ENCODE peak calls at places on chromosomes 16 and 17, in eight cellular contexts. F is MG63; W is cardiac muscle cell; Q is hepatocyte; K is ascending aorta; M is lower lobe of right lung; X is CD8-positive, alpha-beta memory T cell; H is PC-3. D is an unnamed sample.

GRCh38 chr17:78899361-78900260 is 3.4 kb downstream of the CEP295NL start:
- DNase-seq in K (no peak), H (no peak), M (peak; percentile 79), F (peak; percentile 49), W (peak; percentile 44), Q (peak; percentile 39), X (no peak), D (no peak)

GRCh38 chr16:77172964-77173363 is 18.0 kb upstream of the MON1B start:
- DNase-seq in W (no peak), Q (no peak), H (no peak), K (no peak), X (no peak), M (no peak), F (no peak), D (no peak)

GRCh38 chr17:39767147-39767546 is 29.4 kb downstream of the GRB7 start:
- DNase-seq in X (no peak), M (no peak), W (no peak), K (no peak), F (no peak), H (no peak), Q (no peak), D (no peak)

GRCh38 chr16:13186813-13187212 is 285.4 kb downstream of the SHISA9 start:
- DNase-seq in F (no peak), Q (no peak), H (no peak), W (no peak), K (no peak), X (no peak), M (no peak), D (no peak)

GRCh38 chr17:55155867-55156560 is 108.7 kb upstream of the HLF start:
- DNase-seq in X (no peak), K (no peak), F (no peak), H (no peak), Q (no peak), M (no peak), W (no peak), D (no peak)

GRCh38 chr16:35431829-35432663 is 1972.6 kb downstream of the TP53TG3F start:
- DNase-seq in W (no peak), Q (no peak), K (no peak), M (no peak), F (peak; percentile 20), H (no peak), X (no peak), D (no peak)

GRCh38 chr16:8963010-8963824 is 489 bp downstream of the USP7 start:
- DNase-seq in W (peak; percentile 44), Q (peak; percentile 48), H (no peak), K (no peak), X (no peak), M (no peak), F (no peak), D (no peak)

GRCh38 chr16:3810198-3810664 is 70.3 kb downstream of the CREBBP start:
- DNase-seq in W (no peak), F (no peak), K (no peak), Q (no peak), X (no peak), M (no peak), H (no peak), D (no peak)

GRCh38 chr16:77739493-77739892 is 17.2 kb downstream of the NUDT7 start:
- DNase-seq in H (no peak), F (peak; percentile 4), Q (no peak), K (no peak), X (no peak), W (no peak), M (no peak), D (no peak)

GRCh38 chr17:31067699-31068184 is 27.0 kb upstream of the NF1 start:
- DNase-seq in M (no peak), X (no peak), F (no peak), Q (peak; percentile 46), K (no peak), H (peak; percentile 73), W (peak; percentile 19), D (no peak)

GRCh38 chr16:566475-567361 is at the start of gene NHLRC4:
- DNase-seq in Q (peak; percentile 80), M (peak; percentile 69), X (peak; percentile 28), W (peak; percentile 70), H (no peak), K (no peak), F (no peak), D (no peak)

GRCh38 chr17:75096082-75096625 is 8.4 kb downstream of the SLC16A5 start:
- DNase-seq in K (peak; percentile 27), X (no peak), W (no peak), F (peak; percentile 66), H (peak; percentile 99), Q (peak; percentile 92), M (peak; percentile 92), D (no peak)

GRCh38 chr17:13671771-13672170 is 70.0 kb upstream of the HS3ST3A1 start:
- DNase-seq in X (no peak), K (no peak), Q (no peak), H (peak; percentile 79), M (no peak), W (no peak), F (peak; percentile 60), D (no peak)

GRCh38 chr17:61314368-61315078 is 85.1 kb upstream of the TBX2 start:
- DNase-seq in H (no peak), M (peak; percentile 54), K (peak; percentile 25), Q (peak; percentile 35), X (no peak), W (peak; percentile 43), F (peak; percentile 86), D (no peak)

GRCh38 chr17:81400154-81400938 is 5.1 kb downstream of the BAHCC1 start:
- DNase-seq in W (peak; percentile 59), X (no peak), K (no peak), H (peak; percentile 58), M (peak; percentile 72), Q (no peak), F (peak; percentile 71), D (no peak)

GRCh38 chr17:6070280-6070894 is at the start of gene WSCD1:
- DNase-seq in F (peak; percentile 23), M (no peak), K (no peak), W (peak; percentile 80), X (no peak), H (peak; percentile 41), Q (peak; percentile 72), D (no peak)

GRCh38 chr16:7714775-7715174 is 382.1 kb downstream of the RBFOX1 start:
- DNase-seq in K (no peak), Q (no peak), X (no peak), F (no peak), W (no peak), M (no peak), H (no peak), D (no peak)

GRCh38 chr16:70644763-70645597 is 1.4 kb upstream of the IL34 start:
- DNase-seq in W (no peak), F (no peak), Q (no peak), X (no peak), K (no peak), M (no peak), H (no peak), D (no peak)

GRCh38 chr17:40604327-40605080 is 39.2 kb upstream of the CCR7 start:
- DNase-seq in H (no peak), M (no peak), W (no peak), F (no peak), Q (no peak), X (no peak), K (no peak), D (no peak)

DNA sequence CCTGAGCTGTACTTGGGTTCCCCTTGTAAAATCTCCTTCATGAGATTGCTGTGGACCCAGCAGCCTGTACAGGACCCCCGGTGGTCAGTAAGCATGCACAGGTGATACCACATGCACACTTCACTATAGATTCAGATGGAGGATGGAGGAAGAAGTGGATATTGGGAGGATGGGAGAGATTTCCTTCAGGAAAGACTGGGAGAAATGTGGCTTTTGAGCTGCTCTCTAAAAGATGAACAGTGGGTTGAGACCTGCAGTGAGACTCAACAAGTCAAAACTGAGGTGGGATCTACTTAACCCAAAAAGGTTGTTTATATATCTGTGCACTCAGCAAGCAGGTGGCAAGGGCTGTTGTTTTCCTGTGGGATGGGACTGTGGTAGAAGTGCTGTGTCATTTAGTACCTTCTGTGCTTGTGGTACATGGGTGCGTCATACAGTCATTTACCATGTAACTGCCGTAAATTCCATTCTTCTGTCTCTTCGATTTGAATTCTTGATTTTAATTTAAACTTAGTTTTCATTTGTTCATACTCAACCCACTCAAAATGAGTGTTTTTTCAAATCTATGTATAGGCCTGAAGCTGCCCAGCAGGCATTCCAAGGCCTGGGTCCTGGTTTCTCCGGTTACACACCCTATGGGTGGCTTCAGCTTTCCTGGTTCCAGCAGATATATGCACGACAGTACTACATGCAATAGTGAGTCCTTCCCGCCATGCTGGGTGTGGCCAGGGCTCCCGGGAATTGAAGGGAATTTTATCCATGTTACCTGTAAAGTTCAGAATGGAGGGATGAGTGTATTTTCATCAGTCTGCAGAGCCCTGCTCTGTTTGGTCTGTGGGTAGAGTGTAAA is 6.9 kb downstream of the HERPUD1 start:
- DNase-seq in Q (no peak), H (no peak), X (peak; percentile 62), F (no peak), K (no peak), W (no peak), M (no peak), D (no peak)
- H3K36me3 ChIP-seq in Q (peaks cover 4% of the 10 kb centered on the region), H (peaks cover 76% of the 10 kb centered on the region), X (peaks cover 67% of the 10 kb centered on the region), F (peaks cover 98% of the 10 kb centered on the region), K (peaks cover 78% of the 10 kb centered on the region), W (peaks cover 89% of the 10 kb centered on the region), M (peaks cover 98% of the 10 kb centered on the region), D (peaks cover 65% of the 10 kb centered on the region)

GRCh38 chr17:28395426-28395825 is 10.6 kb downstream of the SLC46A1 start:
- DNase-seq in M (no peak), K (no peak), H (no peak), X (no peak), F (no peak), W (no peak), Q (no peak), D (no peak)

GRCh38 chr17:28392491-28392890 is 13.5 kb downstream of the SLC46A1 start:
- DNase-seq in H (no peak), W (no peak), M (no peak), F (peak; percentile 92), Q (no peak), K (no peak), X (no peak), D (no peak)

GRCh38 chr17:28395968-28396367 is 10.0 kb downstream of the SLC46A1 start:
- DNase-seq in Q (no peak), H (no peak), X (no peak), M (no peak), W (no peak), K (no peak), F (no peak), D (no peak)

GRCh38 chr17:28396635-28397239 is 9.3 kb downstream of the SLC46A1 start:
- DNase-seq in K (no peak), F (no peak), W (no peak), H (no peak), M (no peak), X (no peak), Q (no peak), D (no peak)

GRCh38 chr17:28394717-28395116 is 11.3 kb downstream of the SLC46A1 start:
- DNase-seq in K (no peak), F (no peak), X (no peak), Q (peak; percentile 50), M (no peak), W (no peak), H (no peak), D (no peak)
- H3K36me3 ChIP-seq in K (peaks cover 41% of the 10 kb centered on the region), F (peaks cover 52% of the 10 kb centered on the region), X (peaks cover 30% of the 10 kb centered on the region), Q (no peaks in the 10 kb centered on the region), M (peaks cover 96% of the 10 kb centered on the region), W (no peaks in the 10 kb centered on the region), H (no peaks in the 10 kb centered on the region), D (peaks cover 47% of the 10 kb centered on the region)

GRCh38 chr16:23505942-23506605 is 4.2 kb downstream of the GGA2 start:
- DNase-seq in M (no peak), W (no peak), K (no peak), F (no peak), Q (no peak), X (no peak), H (no peak), D (no peak)
- H3K36me3 ChIP-seq in M (no peaks in the 10 kb centered on the region), W (peaks cover 6% of the 10 kb centered on the region), K (no peaks in the 10 kb centered on the region), F (peaks cover 13% of the 10 kb centered on the region), Q (no peaks in the 10 kb centered on the region), X (no peaks in the 10 kb centered on the region), H (no peaks in the 10 kb centered on the region), D (peaks cover 3% of the 10 kb centered on the region)

GRCh38 chr16:57026778-57027062 is 37.4 kb downstream of the NLRC5 start:
- DNase-seq in F (no peak), H (no peak), M (no peak), W (no peak), K (no peak), X (no peak), Q (no peak), D (no peak)
- H3K36me3 ChIP-seq in F (peaks cover 1% of the 10 kb centered on the region), H (no peaks in the 10 kb centered on the region), M (peaks cover 26% of the 10 kb centered on the region), W (no peaks in the 10 kb centered on the region), K (peaks cover 7% of the 10 kb centered on the region), X (peaks cover 31% of the 10 kb centered on the region), Q (no peaks in the 10 kb centered on the region), D (peaks cover 64% of the 10 kb centered on the region)

D was measured in effector memory CD4-positive, alpha-beta T cell.